ENCODE peak calls at places on chromosome 11, in ten cellular contexts. One of them, this sample, is unnamed.

GRCh38 chr11:112962854-112963367 is 1.7 kb downstream of the NCAM1 start:
- DNase-seq in T-helper 9 cell: no peak
- DNase-seq in EH: peak
- DNase-seq in stimulated activated CD8-positive, alpha-beta memory T cell treated with anti-CD3 and anti-CD28 coated beads, Interleukin-12 subunit alpha, Interleukin-12 subunit beta, amount 100 ng/mL, for 4 hours: no peak
- DNase-seq in globus pallidus: peak
- DNase-seq in Karpas-422: no peak
- DNase-seq in CD4-positive, alpha-beta memory T cell: no peak
- DNase-seq in nephron progenitor cell: peak
- DNase-seq in ovary: peak
- DNase-seq in anterior cingulate cortex: peak
- DNase-seq in this sample: no peak

GRCh38 chr11:83676061-83676460 is 389.9 kb upstream of the CCDC90B start:
- DNase-seq in ovary: no peak
- DNase-seq in nephron progenitor cell: no peak
- DNase-seq in Karpas-422: no peak
- DNase-seq in stimulated activated CD8-positive, alpha-beta memory T cell treated with anti-CD3 and anti-CD28 coated beads, Interleukin-12 subunit alpha, Interleukin-12 subunit beta, amount 100 ng/mL, for 4 hours: no peak
- DNase-seq in anterior cingulate cortex: no peak
- DNase-seq in globus pallidus: no peak
- DNase-seq in EH: no peak
- DNase-seq in T-helper 9 cell: no peak
- DNase-seq in CD4-positive, alpha-beta memory T cell: no peak
- DNase-seq in this sample: no peak

GRCh38 chr11:134725211-134725610 is 313.2 kb upstream of the B3GAT1 start:
- DNase-seq in nephron progenitor cell: no peak
- DNase-seq in stimulated activated CD8-positive, alpha-beta memory T cell treated with anti-CD3 and anti-CD28 coated beads, Interleukin-12 subunit alpha, Interleukin-12 subunit beta, amount 100 ng/mL, for 4 hours: no peak
- DNase-seq in ovary: no peak
- DNase-seq in CD4-positive, alpha-beta memory T cell: no peak
- DNase-seq in T-helper 9 cell: no peak
- DNase-seq in EH: no peak
- DNase-seq in Karpas-422: no peak
- DNase-seq in anterior cingulate cortex: no peak
- DNase-seq in globus pallidus: no peak
- DNase-seq in this sample: peak

GRCh38 chr11:99865951-99866350 is 821.1 kb upstream of the ARHGAP42 start:
- DNase-seq in CD4-positive, alpha-beta memory T cell: no peak
- DNase-seq in nephron progenitor cell: no peak
- DNase-seq in ovary: no peak
- DNase-seq in T-helper 9 cell: no peak
- DNase-seq in EH: no peak
- DNase-seq in anterior cingulate cortex: no peak
- DNase-seq in Karpas-422: no peak
- DNase-seq in stimulated activated CD8-positive, alpha-beta memory T cell treated with anti-CD3 and anti-CD28 coated beads, Interleukin-12 subunit alpha, Interleukin-12 subunit beta, amount 100 ng/mL, for 4 hours: no peak
- DNase-seq in globus pallidus: no peak
- DNase-seq in this sample: no peak

GRCh38 chr11:115286614-115287013 is 217.6 kb downstream of the CADM1 start:
- DNase-seq in EH: no peak
- DNase-seq in T-helper 9 cell: no peak
- DNase-seq in nephron progenitor cell: no peak
- DNase-seq in Karpas-422: no peak
- DNase-seq in globus pallidus: no peak
- DNase-seq in anterior cingulate cortex: no peak
- DNase-seq in ovary: no peak
- DNase-seq in stimulated activated CD8-positive, alpha-beta memory T cell treated with anti-CD3 and anti-CD28 coated beads, Interleukin-12 subunit alpha, Interleukin-12 subunit beta, amount 100 ng/mL, for 4 hours: no peak
- DNase-seq in CD4-positive, alpha-beta memory T cell: no peak
- DNase-seq in this sample: no peak

GRCh38 chr11:7977251-7977917 is 9.8 kb upstream of the EIF3F start:
- DNase-seq in EH: peak
- DNase-seq in nephron progenitor cell: no peak
- DNase-seq in Karpas-422: no peak
- DNase-seq in anterior cingulate cortex: no peak
- DNase-seq in CD4-positive, alpha-beta memory T cell: no peak
- DNase-seq in ovary: no peak
- DNase-seq in globus pallidus: no peak
- DNase-seq in T-helper 9 cell: no peak
- DNase-seq in stimulated activated CD8-positive, alpha-beta memory T cell treated with anti-CD3 and anti-CD28 coated beads, Interleukin-12 subunit alpha, Interleukin-12 subunit beta, amount 100 ng/mL, for 4 hours: no peak
- DNase-seq in this sample: no peak

GRCh38 chr11:45876401-45876800 is 9.1 kb upstream of the MAPK8IP1 start:
- DNase-seq in ovary: no peak
- DNase-seq in EH: no peak
- DNase-seq in anterior cingulate cortex: no peak
- DNase-seq in CD4-positive, alpha-beta memory T cell: no peak
- DNase-seq in T-helper 9 cell: no peak
- DNase-seq in stimulated activated CD8-positive, alpha-beta memory T cell treated with anti-CD3 and anti-CD28 coated beads, Interleukin-12 subunit alpha, Interleukin-12 subunit beta, amount 100 ng/mL, for 4 hours: no peak
- DNase-seq in Karpas-422: no peak
- DNase-seq in globus pallidus: no peak
- DNase-seq in nephron progenitor cell: no peak
- DNase-seq in this sample: no peak

GRCh38 chr11:107689317-107690202 is 22.3 kb downstream of the SLN start:
- DNase-seq in nephron progenitor cell: peak
- DNase-seq in stimulated activated CD8-positive, alpha-beta memory T cell treated with anti-CD3 and anti-CD28 coated beads, Interleukin-12 subunit alpha, Interleukin-12 subunit beta, amount 100 ng/mL, for 4 hours: no peak
- DNase-seq in EH: peak
- DNase-seq in globus pallidus: peak
- DNase-seq in T-helper 9 cell: peak
- DNase-seq in anterior cingulate cortex: no peak
- DNase-seq in CD4-positive, alpha-beta memory T cell: peak
- DNase-seq in Karpas-422: peak
- DNase-seq in ovary: peak
- DNase-seq in this sample: no peak

GRCh38 chr11:111762981-111763643 is 3.1 kb downstream of the PPP2R1B start:
- DNase-seq in CD4-positive, alpha-beta memory T cell: no peak
- DNase-seq in ovary: no peak
- DNase-seq in anterior cingulate cortex: no peak
- DNase-seq in Karpas-422: peak
- DNase-seq in globus pallidus: peak
- DNase-seq in nephron progenitor cell: no peak
- DNase-seq in stimulated activated CD8-positive, alpha-beta memory T cell treated with anti-CD3 and anti-CD28 coated beads, Interleukin-12 subunit alpha, Interleukin-12 subunit beta, amount 100 ng/mL, for 4 hours: no peak
- DNase-seq in EH: peak
- DNase-seq in T-helper 9 cell: no peak
- DNase-seq in this sample: no peak

GRCh38 chr11:65625628-65626342 is 10.2 kb downstream of the PCNX3 start:
- DNase-seq in CD4-positive, alpha-beta memory T cell: peak
- DNase-seq in Karpas-422: peak
- DNase-seq in stimulated activated CD8-positive, alpha-beta memory T cell treated with anti-CD3 and anti-CD28 coated beads, Interleukin-12 subunit alpha, Interleukin-12 subunit beta, amount 100 ng/mL, for 4 hours: peak
- DNase-seq in nephron progenitor cell: peak
- DNase-seq in EH: peak
- DNase-seq in anterior cingulate cortex: peak
- DNase-seq in T-helper 9 cell: peak
- DNase-seq in ovary: no peak
- DNase-seq in globus pallidus: peak
- DNase-seq in this sample: no peak

GRCh38 chr11:59429924-59430516 is 3.8 kb upstream of the OR5A2 start:
- DNase-seq in EH: peak
- DNase-seq in nephron progenitor cell: peak
- DNase-seq in globus pallidus: peak
- DNase-seq in Karpas-422: peak
- DNase-seq in T-helper 9 cell: peak
- DNase-seq in CD4-positive, alpha-beta memory T cell: peak
- DNase-seq in anterior cingulate cortex: no peak
- DNase-seq in stimulated activated CD8-positive, alpha-beta memory T cell treated with anti-CD3 and anti-CD28 coated beads, Interleukin-12 subunit alpha, Interleukin-12 subunit beta, amount 100 ng/mL, for 4 hours: no peak
- DNase-seq in ovary: no peak
- DNase-seq in this sample: no peak

GRCh38 chr11:68998390-68998911 is 14.6 kb downstream of the MRGPRF start:
- DNase-seq in EH: peak
- DNase-seq in globus pallidus: peak
- DNase-seq in CD4-positive, alpha-beta memory T cell: no peak
- DNase-seq in nephron progenitor cell: no peak
- DNase-seq in ovary: peak
- DNase-seq in stimulated activated CD8-positive, alpha-beta memory T cell treated with anti-CD3 and anti-CD28 coated beads, Interleukin-12 subunit alpha, Interleukin-12 subunit beta, amount 100 ng/mL, for 4 hours: no peak
- DNase-seq in anterior cingulate cortex: no peak
- DNase-seq in T-helper 9 cell: no peak
- DNase-seq in Karpas-422: no peak
- DNase-seq in this sample: peak

This sample was measured in lower leg skin.